ENCODE peak calls at places on chromosomes 1 and 21, in six cellular contexts. One of them, this sample, is unnamed.

GRCh38 chr1:243748706-243749283 is 101.2 kb downstream of the AKT3 start:
- DNase-seq in CD4-positive, CD25-positive, alpha-beta regulatory T cell: peak; percentile 46
- DNase-seq in choroid plexus epithelial cell: peak; percentile 94
- DNase-seq in CD8-positive, alpha-beta T cell: no peak
- DNase-seq in trophoblast cell: no peak
- DNase-seq in neuronal stem cell: no peak
- DNase-seq in this sample: no peak

GRCh38 chr1:44485229-44485932 is 80.3 kb downstream of the RNF220 start:
- DNase-seq in trophoblast cell: no peak
- DNase-seq in choroid plexus epithelial cell: peak; percentile 87
- DNase-seq in CD4-positive, CD25-positive, alpha-beta regulatory T cell: no peak
- DNase-seq in neuronal stem cell: no peak
- DNase-seq in CD8-positive, alpha-beta T cell: no peak
- DNase-seq in this sample: no peak

GRCh38 chr1:169124459-169124858 is 18.0 kb downstream of the ATP1B1 start:
- DNase-seq in choroid plexus epithelial cell: no peak
- DNase-seq in trophoblast cell: peak; percentile 77
- DNase-seq in neuronal stem cell: no peak
- DNase-seq in CD8-positive, alpha-beta T cell: no peak
- DNase-seq in CD4-positive, CD25-positive, alpha-beta regulatory T cell: no peak
- DNase-seq in this sample: no peak

GRCh38 chr1:93362237-93362636 is 16.5 kb downstream of the DR1 start:
- DNase-seq in choroid plexus epithelial cell: no peak
- DNase-seq in CD8-positive, alpha-beta T cell: no peak
- DNase-seq in neuronal stem cell: no peak
- DNase-seq in trophoblast cell: no peak
- DNase-seq in CD4-positive, CD25-positive, alpha-beta regulatory T cell: no peak
- DNase-seq in this sample: no peak

GRCh38 chr1:186152227-186152944 is 222.7 kb downstream of the TPR start:
- DNase-seq in CD8-positive, alpha-beta T cell: no peak
- DNase-seq in trophoblast cell: peak; percentile 99
- DNase-seq in neuronal stem cell: no peak
- DNase-seq in choroid plexus epithelial cell: peak; percentile 82
- DNase-seq in CD4-positive, CD25-positive, alpha-beta regulatory T cell: no peak
- DNase-seq in this sample: no peak

GRCh38 chr1:75811211-75811981 is 14.7 kb downstream of the MSH4 start:
- DNase-seq in CD8-positive, alpha-beta T cell: no peak
- DNase-seq in choroid plexus epithelial cell: no peak
- DNase-seq in trophoblast cell: no peak
- DNase-seq in CD4-positive, CD25-positive, alpha-beta regulatory T cell: no peak
- DNase-seq in neuronal stem cell: no peak
- DNase-seq in this sample: no peak

GRCh38 chr1:39827201-39827600 is 38.5 kb upstream of the BMP8B start:
- DNase-seq in CD4-positive, CD25-positive, alpha-beta regulatory T cell: no peak
- DNase-seq in trophoblast cell: peak; percentile 94
- DNase-seq in neuronal stem cell: no peak
- DNase-seq in CD8-positive, alpha-beta T cell: no peak
- DNase-seq in choroid plexus epithelial cell: no peak
- DNase-seq in this sample: no peak

GRCh38 chr21:41686664-41687063 is 80.2 kb downstream of the RIPK4 start:
- DNase-seq in neuronal stem cell: no peak
- DNase-seq in CD8-positive, alpha-beta T cell: no peak
- DNase-seq in trophoblast cell: no peak
- DNase-seq in choroid plexus epithelial cell: no peak
- DNase-seq in CD4-positive, CD25-positive, alpha-beta regulatory T cell: no peak
- DNase-seq in this sample: no peak

GRCh38 chr21:25457411-25457810 is 149.9 kb downstream of the MRPL39 start:
- DNase-seq in CD8-positive, alpha-beta T cell: no peak
- DNase-seq in CD4-positive, CD25-positive, alpha-beta regulatory T cell: peak; percentile 50
- DNase-seq in choroid plexus epithelial cell: peak; percentile 90
- DNase-seq in neuronal stem cell: no peak
- DNase-seq in trophoblast cell: no peak
- DNase-seq in this sample: no peak

GRCh38 chr1:167373398-167373797 is 144.9 kb downstream of the CD247 start:
- DNase-seq in trophoblast cell: no peak
- DNase-seq in choroid plexus epithelial cell: no peak
- DNase-seq in CD8-positive, alpha-beta T cell: no peak
- DNase-seq in CD4-positive, CD25-positive, alpha-beta regulatory T cell: no peak
- DNase-seq in neuronal stem cell: no peak
- DNase-seq in this sample: no peak

GRCh38 chr1:212958175-212958574 is 7.8 kb downstream of the VASH2 start:
- DNase-seq in choroid plexus epithelial cell: peak; percentile 82
- DNase-seq in trophoblast cell: no peak
- DNase-seq in neuronal stem cell: no peak
- DNase-seq in CD4-positive, CD25-positive, alpha-beta regulatory T cell: no peak
- DNase-seq in CD8-positive, alpha-beta T cell: no peak
- DNase-seq in this sample: no peak

GRCh38 chr1:8033322-8033721 is 7.2 kb upstream of the ERRFI1 start:
- DNase-seq in neuronal stem cell: no peak
- DNase-seq in choroid plexus epithelial cell: no peak
- DNase-seq in trophoblast cell: no peak
- DNase-seq in CD4-positive, CD25-positive, alpha-beta regulatory T cell: no peak
- DNase-seq in CD8-positive, alpha-beta T cell: no peak
- DNase-seq in this sample: no peak

GRCh38 chr1:110265186-110265585 is 55.1 kb downstream of the KCNC4 start:
- DNase-seq in trophoblast cell: no peak
- DNase-seq in CD4-positive, CD25-positive, alpha-beta regulatory T cell: no peak
- DNase-seq in choroid plexus epithelial cell: no peak
- DNase-seq in CD8-positive, alpha-beta T cell: no peak
- DNase-seq in neuronal stem cell: no peak
- DNase-seq in this sample: no peak

GRCh38 chr21:45488839-45489479 is 53.3 kb downstream of the SLC19A1 start:
- DNase-seq in choroid plexus epithelial cell: peak; percentile 14
- DNase-seq in CD8-positive, alpha-beta T cell: no peak
- DNase-seq in trophoblast cell: no peak
- DNase-seq in CD4-positive, CD25-positive, alpha-beta regulatory T cell: no peak
- DNase-seq in neuronal stem cell: no peak
- DNase-seq in this sample: no peak

GRCh38 chr21:14308234-14308633 is 74.7 kb downstream of the HSPA13 start:
- DNase-seq in trophoblast cell: no peak
- DNase-seq in neuronal stem cell: no peak
- DNase-seq in CD8-positive, alpha-beta T cell: no peak
- DNase-seq in choroid plexus epithelial cell: no peak
- DNase-seq in CD4-positive, CD25-positive, alpha-beta regulatory T cell: no peak
- DNase-seq in this sample: no peak

GRCh38 chr21:15976807-15977206 is 247.0 kb downstream of the USP25 start:
- DNase-seq in CD8-positive, alpha-beta T cell: no peak
- DNase-seq in choroid plexus epithelial cell: peak; percentile 42
- DNase-seq in trophoblast cell: no peak
- DNase-seq in neuronal stem cell: no peak
- DNase-seq in CD4-positive, CD25-positive, alpha-beta regulatory T cell: no peak
- DNase-seq in this sample: no peak

GRCh38 chr1:41274827-41275519 is 32.9 kb upstream of the SCMH1 start:
- DNase-seq in CD8-positive, alpha-beta T cell: no peak
- DNase-seq in CD4-positive, CD25-positive, alpha-beta regulatory T cell: no peak
- DNase-seq in trophoblast cell: no peak
- DNase-seq in choroid plexus epithelial cell: no peak
- DNase-seq in neuronal stem cell: no peak
- DNase-seq in this sample: no peak

GRCh38 chr1:209443361-209443931 is 140.1 kb upstream of the CAMK1G start:
- DNase-seq in choroid plexus epithelial cell: no peak
- DNase-seq in CD8-positive, alpha-beta T cell: no peak
- DNase-seq in trophoblast cell: no peak
- DNase-seq in CD4-positive, CD25-positive, alpha-beta regulatory T cell: no peak
- DNase-seq in neuronal stem cell: no peak
- DNase-seq in this sample: no peak

GRCh38 chr1:75723989-75724471 is 479 bp upstream of the ACADM start:
- DNase-seq in neuronal stem cell: no peak
- DNase-seq in trophoblast cell: peak; percentile 47
- DNase-seq in choroid plexus epithelial cell: peak; percentile 84
- DNase-seq in CD4-positive, CD25-positive, alpha-beta regulatory T cell: no peak
- DNase-seq in CD8-positive, alpha-beta T cell: peak; percentile 61
- DNase-seq in this sample: peak; percentile 90

GRCh38 chr1:32870615-32871363 is at the start of gene FNDC5:
- DNase-seq in neuronal stem cell: no peak
- DNase-seq in trophoblast cell: no peak
- DNase-seq in choroid plexus epithelial cell: no peak
- DNase-seq in CD4-positive, CD25-positive, alpha-beta regulatory T cell: no peak
- DNase-seq in CD8-positive, alpha-beta T cell: no peak
- DNase-seq in this sample: no peak

GRCh38 chr1:218401896-218402770 is 57.0 kb downstream of the TGFB2 start:
- DNase-seq in choroid plexus epithelial cell: no peak
- DNase-seq in CD4-positive, CD25-positive, alpha-beta regulatory T cell: no peak
- DNase-seq in trophoblast cell: no peak
- DNase-seq in CD8-positive, alpha-beta T cell: no peak
- DNase-seq in neuronal stem cell: no peak
- DNase-seq in this sample: no peak

GRCh38 chr1:230011333-230012092 is 55.5 kb upstream of the GALNT2 start:
- DNase-seq in CD4-positive, CD25-positive, alpha-beta regulatory T cell: no peak
- DNase-seq in CD8-positive, alpha-beta T cell: no peak
- DNase-seq in neuronal stem cell: no peak
- DNase-seq in trophoblast cell: no peak
- DNase-seq in choroid plexus epithelial cell: no peak
- DNase-seq in this sample: no peak

GRCh38 chr1:40760984-40761383 is 22.6 kb upstream of the KCNQ4 start:
- DNase-seq in CD4-positive, CD25-positive, alpha-beta regulatory T cell: no peak
- DNase-seq in CD8-positive, alpha-beta T cell: no peak
- DNase-seq in neuronal stem cell: no peak
- DNase-seq in choroid plexus epithelial cell: no peak
- DNase-seq in trophoblast cell: no peak
- DNase-seq in this sample: no peak

GRCh38 chr1:244664353-244664752 is 11.4 kb downstream of the DESI2 start:
- DNase-seq in CD8-positive, alpha-beta T cell: no peak
- DNase-seq in trophoblast cell: no peak
- DNase-seq in CD4-positive, CD25-positive, alpha-beta regulatory T cell: no peak
- DNase-seq in choroid plexus epithelial cell: no peak
- DNase-seq in neuronal stem cell: no peak
- DNase-seq in this sample: no peak

GRCh38 chr1:43431676-43432075 is 22.1 kb downstream of the HYI start:
- DNase-seq in CD4-positive, CD25-positive, alpha-beta regulatory T cell: no peak
- DNase-seq in trophoblast cell: no peak
- DNase-seq in neuronal stem cell: no peak
- DNase-seq in CD8-positive, alpha-beta T cell: no peak
- DNase-seq in choroid plexus epithelial cell: no peak
- DNase-seq in this sample: no peak

GRCh38 chr1:31003613-31004230 is 61.8 kb downstream of the PUM1 start:
- DNase-seq in CD8-positive, alpha-beta T cell: no peak
- DNase-seq in neuronal stem cell: no peak
- DNase-seq in choroid plexus epithelial cell: no peak
- DNase-seq in trophoblast cell: no peak
- DNase-seq in CD4-positive, CD25-positive, alpha-beta regulatory T cell: no peak
- DNase-seq in this sample: no peak

GRCh38 chr1:101316276-101316675 is 79.5 kb downstream of the S1PR1 start:
- DNase-seq in trophoblast cell: no peak
- DNase-seq in CD8-positive, alpha-beta T cell: no peak
- DNase-seq in neuronal stem cell: peak; percentile 42
- DNase-seq in CD4-positive, CD25-positive, alpha-beta regulatory T cell: no peak
- DNase-seq in choroid plexus epithelial cell: no peak
- DNase-seq in this sample: no peak

GRCh38 chr1:167455786-167456446 is 62.4 kb downstream of the CD247 start:
- DNase-seq in CD4-positive, CD25-positive, alpha-beta regulatory T cell: no peak
- DNase-seq in CD8-positive, alpha-beta T cell: no peak
- DNase-seq in trophoblast cell: no peak
- DNase-seq in neuronal stem cell: peak; percentile 40
- DNase-seq in choroid plexus epithelial cell: peak; percentile 7
- DNase-seq in this sample: no peak

GRCh38 chr1:35386290-35386689 is 117.8 kb downstream of the ZMYM4 start:
- DNase-seq in CD8-positive, alpha-beta T cell: no peak
- DNase-seq in trophoblast cell: no peak
- DNase-seq in choroid plexus epithelial cell: no peak
- DNase-seq in CD4-positive, CD25-positive, alpha-beta regulatory T cell: no peak
- DNase-seq in neuronal stem cell: no peak
- DNase-seq in this sample: no peak

GRCh38 chr1:183470147-183470960 is 1.9 kb upstream of the SMG7 start:
- DNase-seq in choroid plexus epithelial cell: peak; percentile 63
- DNase-seq in trophoblast cell: peak; percentile 75
- DNase-seq in neuronal stem cell: peak; percentile 54
- DNase-seq in CD4-positive, CD25-positive, alpha-beta regulatory T cell: peak; percentile 88
- DNase-seq in CD8-positive, alpha-beta T cell: peak; percentile 84
- DNase-seq in this sample: peak; percentile 90

GRCh38 chr1:55869050-55869449 is 653.9 kb upstream of the USP24 start:
- DNase-seq in CD8-positive, alpha-beta T cell: no peak
- DNase-seq in neuronal stem cell: no peak
- DNase-seq in choroid plexus epithelial cell: no peak
- DNase-seq in trophoblast cell: peak; percentile 61
- DNase-seq in CD4-positive, CD25-positive, alpha-beta regulatory T cell: no peak
- DNase-seq in this sample: peak; percentile 69

GRCh38 chr1:55868026-55868425 is 652.9 kb upstream of the USP24 start:
- DNase-seq in CD4-positive, CD25-positive, alpha-beta regulatory T cell: no peak
- DNase-seq in CD8-positive, alpha-beta T cell: no peak
- DNase-seq in choroid plexus epithelial cell: peak; percentile 42
- DNase-seq in trophoblast cell: no peak
- DNase-seq in neuronal stem cell: no peak
- DNase-seq in this sample: no peak

GRCh38 chr1:55870076-55870475 is 654.9 kb upstream of the USP24 start:
- DNase-seq in choroid plexus epithelial cell: no peak
- DNase-seq in trophoblast cell: no peak
- DNase-seq in neuronal stem cell: no peak
- DNase-seq in CD4-positive, CD25-positive, alpha-beta regulatory T cell: no peak
- DNase-seq in CD8-positive, alpha-beta T cell: no peak
- DNase-seq in this sample: no peak

GRCh38 chr1:55867444-55867843 is 652.3 kb upstream of the USP24 start:
- DNase-seq in choroid plexus epithelial cell: no peak
- DNase-seq in CD8-positive, alpha-beta T cell: no peak
- DNase-seq in trophoblast cell: no peak
- DNase-seq in neuronal stem cell: no peak
- DNase-seq in CD4-positive, CD25-positive, alpha-beta regulatory T cell: no peak
- DNase-seq in this sample: no peak
- H3K4me3 ChIP-seq in choroid plexus epithelial cell: no peak overlapping the region
- H3K4me3 ChIP-seq in CD8-positive, alpha-beta T cell: no peak overlapping the region
- H3K4me3 ChIP-seq in trophoblast cell: no peak overlapping the region
- H3K4me3 ChIP-seq in neuronal stem cell: no peak overlapping the region
- H3K4me3 ChIP-seq in CD4-positive, CD25-positive, alpha-beta regulatory T cell: no peak overlapping the region
- H3K4me3 ChIP-seq in this sample: no peak overlapping the region

GRCh38 chr1:28176492-28177470 is at the start of gene PTAFR:
- DNase-seq in CD4-positive, CD25-positive, alpha-beta regulatory T cell: no peak
- DNase-seq in trophoblast cell: no peak
- DNase-seq in choroid plexus epithelial cell: no peak
- DNase-seq in CD8-positive, alpha-beta T cell: no peak
- DNase-seq in neuronal stem cell: no peak
- DNase-seq in this sample: peak; percentile 76
- H3K4me3 ChIP-seq in CD4-positive, CD25-positive, alpha-beta regulatory T cell: no peak within 1 kb of the TSS
- H3K4me3 ChIP-seq in trophoblast cell: no peak within 1 kb of the TSS
- H3K4me3 ChIP-seq in choroid plexus epithelial cell: no peak within 1 kb of the TSS
- H3K4me3 ChIP-seq in CD8-positive, alpha-beta T cell: no peak within 1 kb of the TSS
- H3K4me3 ChIP-seq in neuronal stem cell: no peak within 1 kb of the TSS
- H3K4me3 ChIP-seq in this sample: peak within 1 kb of the TSS; percentile 48

DNA sequence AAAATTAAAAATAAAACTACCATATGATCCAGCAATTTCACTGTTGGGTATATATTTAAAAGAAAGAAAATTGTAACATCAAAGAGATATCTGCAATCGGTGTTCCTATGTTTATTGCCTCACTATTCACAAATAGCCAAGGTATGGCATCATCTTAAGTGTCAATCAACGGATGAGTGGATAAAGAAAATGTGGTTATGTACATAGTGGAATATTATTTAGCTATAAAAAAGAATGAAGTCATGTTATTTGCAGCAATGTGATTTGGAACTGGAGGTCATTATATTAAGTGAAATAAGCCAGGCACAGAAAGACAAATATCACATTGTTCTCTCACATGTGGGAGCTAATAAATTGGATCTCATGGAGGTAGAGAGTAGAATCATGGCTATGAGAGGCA is 76.3 kb downstream of the RD3 start:
- DNase-seq in CD4-positive, CD25-positive, alpha-beta regulatory T cell: no peak
- DNase-seq in choroid plexus epithelial cell: no peak
- DNase-seq in neuronal stem cell: no peak
- DNase-seq in trophoblast cell: no peak
- DNase-seq in CD8-positive, alpha-beta T cell: no peak
- DNase-seq in this sample: no peak
- H3K4me3 ChIP-seq in CD4-positive, CD25-positive, alpha-beta regulatory T cell: no peak overlapping the region
- H3K4me3 ChIP-seq in choroid plexus epithelial cell: no peak overlapping the region
- H3K4me3 ChIP-seq in neuronal stem cell: no peak overlapping the region
- H3K4me3 ChIP-seq in trophoblast cell: no peak overlapping the region
- H3K4me3 ChIP-seq in CD8-positive, alpha-beta T cell: no peak overlapping the region
- H3K4me3 ChIP-seq in this sample: no peak overlapping the region

GRCh38 chr1:156860113-156860638 is 489 bp upstream of the NTRK1 start:
- DNase-seq in CD8-positive, alpha-beta T cell: peak; percentile 47
- DNase-seq in choroid plexus epithelial cell: peak; percentile 47
- DNase-seq in trophoblast cell: no peak
- DNase-seq in neuronal stem cell: no peak
- DNase-seq in CD4-positive, CD25-positive, alpha-beta regulatory T cell: peak; percentile 50
- DNase-seq in this sample: no peak
- H3K4me3 ChIP-seq in CD8-positive, alpha-beta T cell: peak overlapping the region; percentile 73
- H3K4me3 ChIP-seq in choroid plexus epithelial cell: peak overlapping the region; percentile 43
- H3K4me3 ChIP-seq in trophoblast cell: no peak overlapping the region
- H3K4me3 ChIP-seq in neuronal stem cell: peak overlapping the region; percentile 1
- H3K4me3 ChIP-seq in CD4-positive, CD25-positive, alpha-beta regulatory T cell: peak overlapping the region; percentile 64
- H3K4me3 ChIP-seq in this sample: peak overlapping the region; percentile 39

This sample was measured in lower lobe of right lung.